ENCODE peak calls at places on chromosomes 12 and 14, in seven cellular contexts. F is GM12865, V is AG04449, U is thoracic aorta, N is transverse colon, C is IMR-90, P is neural progenitor cell. J is an unnamed sample.

GRCh38 chr14:96584907-96585671 is 82.9 kb downstream of the PAPOLA start:
- DNase-seq in V (no peak), U (no peak), F (no peak), N (no peak), P (no peak), C (no peak), J (no peak)

GRCh38 chr12:25653487-25654175 is 100.5 kb upstream of the LMNTD1 start:
- DNase-seq in F (peak; percentile 19), N (no peak), C (no peak), U (no peak), V (no peak), P (no peak), J (no peak)

GRCh38 chr12:125065753-125066570 is 727 bp downstream of the AACS start:
- DNase-seq in F (no peak), V (no peak), C (no peak), U (no peak), P (no peak), N (no peak), J (no peak)

GRCh38 chr12:2263921-2264320 is 211.1 kb downstream of the CACNA1C start:
- DNase-seq in P (no peak), F (no peak), V (no peak), N (no peak), U (no peak), C (no peak), J (no peak)

GRCh38 chr12:125249932-125250331 is 184.7 kb downstream of the AACS start:
- DNase-seq in U (no peak), P (no peak), V (no peak), C (no peak), F (no peak), N (no peak), J (no peak)

GRCh38 chr12:104866286-104866685 is 91.8 kb downstream of the SLC41A2 start:
- DNase-seq in F (no peak), V (no peak), N (no peak), U (peak; percentile 4), P (no peak), C (peak; percentile 70), J (peak; percentile 32)

GRCh38 chr12:118391836-118392235 is 15.5 kb downstream of the SUDS3 start:
- DNase-seq in N (no peak), U (no peak), F (no peak), P (no peak), V (no peak), C (no peak), J (no peak)

GRCh38 chr14:68841030-68841809 is 48.4 kb upstream of the ZFP36L1 start:
- DNase-seq in F (no peak), P (no peak), V (no peak), N (no peak), U (no peak), C (peak; percentile 71), J (no peak)

GRCh38 chr14:52950410-52950897 is 396 bp downstream of the FERMT2 start:
- DNase-seq in C (peak; percentile 29), N (peak; percentile 38), F (peak; percentile 23), P (peak; percentile 74), U (peak; percentile 26), V (no peak), J (no peak)

GRCh38 chr14:100567877-100568163 is 19.4 kb downstream of the BEGAIN start:
- DNase-seq in N (no peak), F (no peak), C (no peak), P (peak; percentile 24), V (no peak), U (no peak), J (no peak)

GRCh38 chr14:63909984-63910383 is 57.2 kb downstream of the SYNE2 start:
- DNase-seq in V (no peak), F (no peak), U (no peak), P (no peak), N (no peak), C (peak; percentile 56), J (no peak)

GRCh38 chr12:73341559-73342247 is 1069.5 kb downstream of the TRHDE start:
- DNase-seq in C (no peak), P (no peak), U (no peak), F (no peak), N (no peak), V (no peak), J (no peak)

GRCh38 chr14:31420013-31420318 is 384 bp downstream of the HEATR5A start:
- DNase-seq in F (peak; percentile 39), V (no peak), C (no peak), N (peak; percentile 84), U (no peak), P (peak; percentile 86), J (no peak)

GRCh38 chr12:49626169-49626835 is 2.9 kb downstream of the PRPF40B start:
- DNase-seq in P (no peak), U (no peak), F (no peak), N (no peak), V (no peak), C (peak; percentile 54), J (no peak)

GRCh38 chr12:109111775-109112491 is 4.5 kb upstream of the ACACB start:
- DNase-seq in C (peak; percentile 49), F (peak; percentile 34), U (no peak), P (peak; percentile 63), V (no peak), N (peak; percentile 82), J (peak; percentile 19)

GRCh38 chr12:132029503-132030300 is 80.0 kb downstream of the EP400 start:
- DNase-seq in U (no peak), P (no peak), V (no peak), N (no peak), C (no peak), F (no peak), J (no peak)

GRCh38 chr12:46702581-46703344 is 123.0 kb downstream of the SLC38A4 start:
- DNase-seq in P (peak; percentile 6), F (no peak), N (no peak), V (no peak), U (no peak), C (peak; percentile 38), J (no peak)

GRCh38 chr12:102675672-102676071 is 195.3 kb upstream of the IGF1 start:
- DNase-seq in P (no peak), F (no peak), U (no peak), N (no peak), C (peak; percentile 13), V (no peak), J (no peak)

GRCh38 chr12:43292699-43293098 is 259.3 kb downstream of the ADAMTS20 start:
- DNase-seq in F (no peak), N (no peak), U (no peak), P (no peak), V (no peak), C (peak; percentile 79), J (no peak)

GRCh38 chr14:54002653-54003052 is 46.0 kb upstream of the BMP4 start:
- DNase-seq in U (no peak), N (no peak), C (peak; percentile 74), P (no peak), V (peak; percentile 82), F (no peak), J (no peak)

GRCh38 chr14:38056270-38056669 is 151.4 kb upstream of the SSTR1 start:
- DNase-seq in F (no peak), C (no peak), P (peak; percentile 9), U (no peak), N (no peak), V (no peak), J (no peak)

GRCh38 chr12:78611504-78611903 is 253.1 kb upstream of the SYT1 start:
- DNase-seq in V (no peak), F (no peak), C (no peak), P (no peak), U (no peak), N (no peak), J (no peak)

GRCh38 chr14:60647081-60647836 is 2.0 kb downstream of the SIX1 start:
- DNase-seq in V (no peak), C (peak; percentile 69), F (no peak), P (peak; percentile 80), N (no peak), U (no peak), J (peak; percentile 45)

GRCh38 chr14:26282578-26282977 is 315.3 kb downstream of the NOVA1 start:
- DNase-seq in P (no peak), V (no peak), U (no peak), C (no peak), F (no peak), N (no peak), J (no peak)

GRCh38 chr14:26281280-26281998 is 316.4 kb downstream of the NOVA1 start:
- DNase-seq in F (no peak), U (no peak), P (no peak), V (no peak), N (no peak), C (peak; percentile 87), J (peak; percentile 63)

GRCh38 chr14:26276757-26277156 is 321.1 kb downstream of the NOVA1 start:
- DNase-seq in V (no peak), P (peak; percentile 73), F (no peak), C (no peak), U (no peak), N (no peak), J (no peak)
- TF ChIP-seq CTCF in V (no peak), P (peak; percentile 72), F (no peak), C (peak; percentile 1), U (no peak), N (no peak), J (no peak)

DNA sequence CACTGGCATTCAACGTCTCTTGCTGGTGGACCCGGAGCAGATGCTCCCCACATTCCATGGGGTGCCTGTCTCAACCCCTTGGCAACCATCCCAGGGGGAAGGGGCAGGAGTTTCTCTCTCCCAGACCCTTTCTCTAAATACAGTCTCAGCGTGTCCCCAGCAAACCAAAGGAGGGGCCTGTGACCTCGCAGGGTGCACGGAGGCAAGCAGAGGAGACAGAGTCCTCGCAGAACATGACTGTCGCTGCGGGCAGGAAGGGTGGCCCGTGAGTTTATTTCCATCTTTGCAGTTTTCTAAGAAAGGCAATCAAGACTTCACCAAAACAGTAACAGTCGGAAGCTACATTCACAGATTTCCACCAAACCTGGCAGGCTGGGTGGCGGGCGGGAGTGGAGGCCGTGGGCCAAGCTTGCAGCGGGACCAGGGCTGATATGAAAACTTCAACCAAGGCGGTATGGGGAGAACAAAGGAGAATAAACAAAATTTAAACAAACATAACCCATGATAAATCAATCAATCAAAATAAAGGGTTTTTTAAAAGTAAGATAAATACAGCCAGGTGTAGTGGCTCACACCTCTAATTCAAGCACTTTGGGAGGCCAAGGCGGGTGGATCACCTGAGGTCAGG is 18.6 kb downstream of the BRF1 start:
- DNase-seq in V (no peak), U (no peak), F (no peak), P (no peak), C (no peak), N (no peak), J (no peak)
- TF ChIP-seq CTCF in V (no peak), U (no peak), F (no peak), P (no peak), C (no peak), N (no peak), J (no peak)

GRCh38 chr12:59155448-59155847 is 235.1 kb upstream of the LRIG3 start:
- DNase-seq in P (no peak), U (no peak), N (no peak), F (no peak), V (no peak), C (no peak), J (no peak)

GRCh38 chr12:59151243-59151642 is 230.9 kb upstream of the LRIG3 start:
- DNase-seq in N (no peak), C (peak; percentile 65), F (no peak), V (peak; percentile 14), P (no peak), U (no peak), J (no peak)

GRCh38 chr12:59149995-59150642 is 229.8 kb upstream of the LRIG3 start:
- DNase-seq in F (peak; percentile 76), N (no peak), C (peak; percentile 84), V (peak; percentile 38), P (peak; percentile 91), U (no peak), J (peak; percentile 52)
- TF ChIP-seq CTCF in F (peak; percentile 95), N (peak; percentile 93), C (peak; percentile 100), V (peak; percentile 83), P (peak; percentile 100), U (peak; percentile 92), J (peak; percentile 91)

GRCh38 chr12:53299454-53300180 is at the start of gene MYG1:
- DNase-seq in N (peak; percentile 90), P (peak; percentile 96), U (peak; percentile 58), F (peak; percentile 92), C (peak; percentile 84), V (no peak), J (peak; percentile 49)
- TF ChIP-seq CTCF in N (peak; percentile 27), P (peak; percentile 33), U (peak; percentile 18), F (no peak), C (peak; percentile 17), V (peak; percentile 41), J (peak; percentile 24)